ENCODE peak calls at places on chromosome 22, in four cellular contexts. Y, T, R and O are unnamed samples. For H3K27me3, the result is how much of the 10 kb centered on the place peaks cover.

GRCh38 chr22:36352775-36353507 is 34.8 kb downstream of the MYH9 start:
- DNase-seq in R (no peak), T (no peak), Y (peak), O (no peak)

GRCh38 chr22:17866127-17866526 is 91.9 kb upstream of the BID start:
- DNase-seq in Y (no peak), R (no peak), T (no peak), O (no peak)

GRCh38 chr22:39725351-39726035 is 154.9 kb downstream of the CACNA1I start:
- DNase-seq in R (no peak), Y (no peak), T (no peak), O (no peak)

GRCh38 chr22:20194681-20195593 is 44.1 kb upstream of the CCDC188 start:
- DNase-seq in Y (no peak), R (no peak), T (no peak), O (no peak)

GRCh38 chr22:44026630-44027511 is 2.8 kb downstream of the PARVB start:
- DNase-seq in Y (no peak), R (no peak), T (peak), O (no peak)

GRCh38 chr22:20581503-20582170 is 74.2 kb downstream of the MED15 start:
- DNase-seq in Y (no peak), R (no peak), T (no peak), O (no peak)

GRCh38 chr22:44147821-44148574 is 32.7 kb upstream of the PARVG start:
- DNase-seq in R (peak), Y (no peak), T (no peak), O (peak)

GRCh38 chr22:33049125-33049729 is 9.0 kb downstream of the SYN3 start:
- DNase-seq in R (no peak), Y (peak), T (peak), O (no peak)

GRCh38 chr22:50605349-50606074 is 4.9 kb downstream of the MAPK8IP2 start:
- DNase-seq in Y (no peak), R (no peak), T (no peak), O (no peak)

GRCh38 chr22:27507935-27508504 is 293.5 kb downstream of the MN1 start:
- DNase-seq in Y (no peak), R (no peak), T (no peak), O (no peak)

GRCh38 chr22:48718818-48719500 is 1108.7 kb downstream of the BRD1 start:
- DNase-seq in T (no peak), Y (no peak), R (no peak), O (no peak)

GRCh38 chr22:24430431-24431308 is 3.3 kb downstream of the ADORA2A start:
- DNase-seq in R (no peak), Y (no peak), T (no peak), O (no peak)

GRCh38 chr22:41873391-41873790 is 40.5 kb downstream of the SREBF2 start:
- DNase-seq in Y (no peak), T (no peak), R (no peak), O (no peak)

DNA sequence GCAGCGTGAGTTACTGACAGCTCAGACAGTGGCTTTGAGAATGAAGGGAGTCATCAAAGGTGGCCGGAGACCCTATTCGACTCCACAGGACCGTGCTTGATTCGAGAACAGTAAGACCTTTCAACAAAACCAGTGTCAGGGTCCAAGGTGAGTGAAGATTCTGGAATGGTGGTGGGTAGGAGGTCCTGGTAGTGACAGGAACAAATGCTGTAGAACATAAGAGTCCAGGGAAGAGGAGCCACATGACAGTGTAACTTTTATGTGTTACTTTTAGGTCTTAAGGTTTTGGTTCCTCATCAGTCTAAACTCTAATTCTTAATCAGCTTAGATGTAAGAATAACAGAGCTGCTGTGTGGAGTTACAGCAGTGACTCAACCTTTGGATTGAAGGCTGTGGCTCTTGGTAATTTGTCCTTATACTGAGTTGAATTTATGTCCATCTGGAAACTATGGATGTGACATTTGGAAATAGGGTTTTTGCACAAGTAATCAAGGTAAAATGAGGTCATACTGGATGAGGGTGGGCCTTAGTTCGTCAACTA is 1.8 kb downstream of the TBC1D22A start:
- DNase-seq in R (no peak), Y (no peak), T (no peak), O (no peak)
- H3K4me3 ChIP-seq in R (no peak), Y (no peak), T (peak), O (no peak)

DNA sequence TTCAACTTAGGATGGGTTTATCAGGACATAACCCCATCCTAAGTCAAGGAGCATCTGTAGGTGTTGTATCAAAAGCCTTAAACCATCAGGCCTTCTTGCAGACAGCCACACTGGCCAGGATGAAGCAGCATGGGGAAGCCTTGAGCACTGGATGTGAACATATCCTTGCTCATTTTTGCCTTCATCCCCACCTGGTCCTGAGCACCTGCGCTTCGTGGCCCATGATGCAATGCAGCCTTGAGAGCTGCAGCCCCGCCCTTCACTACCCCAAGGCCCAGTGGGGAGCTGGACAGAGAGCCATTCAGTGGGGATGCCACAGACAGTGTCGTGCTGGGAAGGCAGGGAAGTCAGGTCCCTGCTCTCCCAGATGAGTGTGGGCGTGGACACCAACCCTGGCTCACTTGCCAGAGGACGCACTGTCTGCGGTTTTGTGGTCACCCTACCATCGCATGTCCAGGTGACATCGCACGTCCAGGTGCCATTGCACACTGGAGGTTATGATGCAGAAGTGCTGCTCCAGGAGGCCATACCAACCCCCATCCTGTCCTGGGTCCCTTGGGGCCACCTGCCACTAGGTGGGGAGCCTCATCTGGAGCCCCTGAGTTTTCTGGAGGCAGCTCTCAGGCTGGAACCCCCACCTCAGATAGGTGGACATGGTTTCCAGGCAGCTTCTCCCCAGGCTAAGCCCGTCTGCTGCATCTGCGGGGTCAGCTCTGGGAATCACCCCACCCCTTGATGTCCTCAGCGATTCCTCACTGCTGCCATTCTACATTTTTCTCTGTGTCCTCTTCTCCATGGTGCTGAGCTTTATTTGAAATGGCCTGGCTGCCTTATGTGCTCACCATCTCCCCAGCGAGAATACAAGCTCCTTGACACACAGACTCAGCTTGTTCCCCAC is 14.4 kb downstream of the GNAZ start:
- DNase-seq in T (no peak), R (no peak), Y (no peak), O (no peak)
- H3K27me3 ChIP-seq in T (under half), R (under half), Y (under half), O (under half)

GRCh38 chr22:42967933-42968332 is 47.0 kb downstream of the PACSIN2 start:
- DNase-seq in Y (no peak), T (no peak), R (no peak), O (no peak)
- TF ChIP-seq SUZ12 in Y (no peak), T (no peak), R (no peak), O (no peak)

DNA sequence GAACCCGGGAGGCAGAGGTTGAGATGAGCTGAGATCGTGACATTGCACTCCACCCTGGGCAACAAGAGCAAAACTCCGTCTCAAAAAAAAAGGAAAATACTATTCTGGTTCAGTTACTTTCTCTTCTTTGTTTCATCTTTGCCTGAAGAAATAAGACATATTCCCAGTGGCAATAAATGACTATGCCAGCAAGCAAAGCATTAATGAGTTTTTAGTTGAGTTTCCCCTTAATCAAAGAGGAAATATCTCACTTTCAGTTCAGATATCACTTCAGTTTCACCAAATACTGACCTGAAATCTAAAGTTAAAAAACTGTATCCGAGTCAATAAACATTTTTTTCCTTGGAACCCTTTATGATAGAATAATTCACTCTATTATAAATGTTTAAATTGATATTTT is 10.3 kb downstream of the PISD start:
- DNase-seq in Y (no peak), T (no peak), R (no peak), O (no peak)
- H3K4me3 ChIP-seq in Y (no peak), T (peak), R (no peak), O (no peak)